ENCODE peak calls at places on chromosomes 11 and 22, in nine cellular contexts. W is endothelial cell; N is fibroblast of villous mesenchyme; U is HEK293T; Q is stimulated activated CD4-positive, alpha-beta T cell treated with anti-CD3 and anti-CD28 coated beads, Interleukin-1b, Interleukin-23, amount 100 ng/mL, for 1 hour; P is hippocampal formation; B is right lobe of liver; Y is GM04504; L is cardiac fibroblast. F is an unnamed sample.

GRCh38 chr11:68137833-68138232 is 16.6 kb upstream of the CHKA start:
- DNase-seq in P (no peak), B (no peak), Y (no peak), U (no peak), L (no peak), Q (no peak), N (no peak), W (no peak), F (no peak)

GRCh38 chr11:65182258-65183170 is 786 bp downstream of the CAPN1 start:
- DNase-seq in Q (no peak), W (peak), N (no peak), B (no peak), Y (no peak), P (no peak), U (no peak), L (peak), F (no peak)

GRCh38 chr22:34057726-34058125 is 137.4 kb upstream of the LARGE1 start:
- DNase-seq in N (no peak), B (no peak), Y (no peak), W (no peak), L (no peak), U (no peak), P (no peak), Q (no peak), F (no peak)

GRCh38 chr22:22112533-22113294 is 130.1 kb upstream of the TOP3B start:
- DNase-seq in W (no peak), N (no peak), Q (no peak), L (no peak), B (no peak), Y (no peak), U (no peak), P (no peak), F (no peak)

GRCh38 chr22:46068908-46069481 is 81.3 kb upstream of the PPARA start:
- DNase-seq in P (no peak), U (no peak), Q (no peak), N (peak), B (peak), Y (peak), L (peak), W (no peak), F (peak)

GRCh38 chr11:59261150-59261549 is 48.4 kb upstream of the MPEG1 start:
- DNase-seq in Y (no peak), B (no peak), P (no peak), L (no peak), N (no peak), Q (no peak), W (no peak), U (no peak), F (no peak)

GRCh38 chr11:62726156-62727006 is 876 bp downstream of the HNRNPUL2 start:
- DNase-seq in P (no peak), L (no peak), U (no peak), B (peak), Y (no peak), W (peak), N (no peak), Q (no peak), F (no peak)

GRCh38 chr11:61124574-61125309 is 22.5 kb downstream of the CD5 start:
- DNase-seq in Y (no peak), U (no peak), L (no peak), N (no peak), B (no peak), Q (no peak), W (no peak), P (no peak), F (no peak)

GRCh38 chr11:63882555-63883242 is 34.3 kb downstream of the RCOR2 start:
- DNase-seq in W (no peak), Y (no peak), B (no peak), P (no peak), Q (no peak), N (no peak), U (no peak), L (peak), F (peak)

GRCh38 chr11:77418981-77419592 is 54.8 kb downstream of the PAK1 start:
- DNase-seq in B (no peak), Y (no peak), L (no peak), Q (no peak), W (no peak), N (no peak), U (no peak), P (no peak), F (no peak)

GRCh38 chr22:45208993-45209838 is 31.5 kb downstream of the KIAA0930 start:
- DNase-seq in N (peak), W (peak), U (peak), L (peak), B (no peak), Q (peak), P (peak), Y (no peak), F (no peak)

GRCh38 chr11:12089473-12089872 is 20.9 kb upstream of the MICAL2 start:
- DNase-seq in Q (no peak), P (no peak), N (no peak), W (no peak), U (no peak), Y (no peak), B (no peak), L (no peak), F (no peak)

GRCh38 chr22:31337178-31337577 is 9.0 kb downstream of the PATZ1 start:
- DNase-seq in U (no peak), W (no peak), N (no peak), L (no peak), P (no peak), Y (no peak), B (peak), Q (no peak), F (no peak)

GRCh38 chr22:19292262-19293230 is 1.0 kb upstream of the CLTCL1 start:
- DNase-seq in B (peak), Y (no peak), L (peak), Q (no peak), P (no peak), U (no peak), W (no peak), N (peak), F (no peak)

GRCh38 chr11:62572431-62572830 is 1.3 kb downstream of the EEF1G start:
- DNase-seq in L (no peak), U (no peak), W (no peak), Q (no peak), N (no peak), P (no peak), B (peak), Y (no peak), F (no peak)

GRCh38 chr22:46533434-46533833 is 4.0 kb downstream of the CELSR1 start:
- DNase-seq in W (no peak), P (no peak), U (no peak), N (no peak), Y (no peak), Q (no peak), L (no peak), B (no peak), F (no peak)

GRCh38 chr11:105935791-105936190 is 86.2 kb downstream of the MSANTD4 start:
- DNase-seq in N (no peak), P (peak), L (peak), Y (no peak), Q (no peak), U (no peak), W (no peak), B (no peak), F (no peak)

GRCh38 chr22:19605508-19606331 is 81.5 kb upstream of the CLDN5 start:
- DNase-seq in P (no peak), N (no peak), B (peak), L (no peak), U (peak), Q (no peak), W (no peak), Y (no peak), F (no peak)

GRCh38 chr22:47850644-47851151 is 1088.2 kb downstream of the TBC1D22A start:
- DNase-seq in U (no peak), Y (no peak), N (peak), P (no peak), Q (no peak), W (no peak), L (no peak), B (no peak), F (no peak)

GRCh38 chr11:11895672-11896071 is 53.9 kb downstream of the USP47 start:
- DNase-seq in P (no peak), Q (no peak), W (no peak), U (no peak), Y (no peak), L (peak), N (no peak), B (no peak), F (no peak)

GRCh38 chr11:14454861-14455632 is 44.6 kb downstream of the COPB1 start:
- DNase-seq in B (no peak), P (no peak), W (no peak), N (peak), U (peak), Y (no peak), L (peak), Q (no peak), F (no peak)

GRCh38 chr11:16981651-16982194 is 32.5 kb downstream of the PLEKHA7 start:
- DNase-seq in N (peak), L (peak), W (no peak), U (no peak), Y (no peak), Q (no peak), P (peak), B (no peak), F (no peak)

F was measured in heart right ventricle.